ENCODE peak calls at places on chromosomes 2 and 18, in five cellular contexts. X is SK-N-SH, M is K562, Q is GM12878, V is HepG2. W is an unnamed sample.

GRCh38 chr2:144414324-144414845 is 105.5 kb downstream of the ZEB2 start:
- DNase-seq in Q (no peak), M (no peak), X (no peak), V (no peak), W (no peak)

GRCh38 chr2:143513081-143513480 is 383.9 kb downstream of the ARHGAP15 start:
- DNase-seq in M (peak), V (peak), Q (peak), X (peak), W (peak)

GRCh38 chr2:152740743-152741328 is 22.4 kb downstream of the ARL6IP6 start:
- DNase-seq in V (peak), Q (no peak), M (peak), X (peak), W (peak)

GRCh38 chr2:179561702-179562101 is 297.1 kb upstream of the SESTD1 start:
- DNase-seq in M (no peak), V (no peak), Q (no peak), X (no peak), W (no peak)

GRCh38 chr2:120053891-120054290 is 41.0 kb downstream of the EPB41L5 start:
- DNase-seq in Q (no peak), X (no peak), V (no peak), M (no peak), W (no peak)

GRCh38 chr2:8572712-8573233 is 109.1 kb upstream of the ID2 start:
- DNase-seq in M (no peak), X (no peak), V (no peak), Q (no peak), W (no peak)

GRCh38 chr2:15048000-15048399 is 415.5 kb downstream of the LRATD1 start:
- DNase-seq in V (no peak), Q (no peak), X (no peak), M (no peak), W (no peak)

GRCh38 chr2:105179469-105180372 is 61.8 kb upstream of the GPR45 start:
- DNase-seq in Q (no peak), V (peak), M (peak), X (peak), W (peak)

GRCh38 chr2:25234756-25235155 is 66.4 kb upstream of the POMC start:
- DNase-seq in Q (no peak), X (no peak), M (no peak), V (no peak), W (no peak)

GRCh38 chr2:239953418-239954061 is 71.6 kb downstream of the NDUFA10 start:
- DNase-seq in Q (no peak), M (no peak), X (no peak), V (no peak), W (no peak)

GRCh38 chr2:127650041-127650784 is 4.3 kb downstream of the GPR17 start:
- DNase-seq in M (no peak), Q (no peak), X (no peak), V (peak), W (no peak)

GRCh38 chr2:127650785-127651380 is 4.9 kb downstream of the GPR17 start:
- DNase-seq in M (no peak), X (no peak), Q (no peak), V (no peak), W (no peak)

GRCh38 chr2:127651987-127652550 is 6.1 kb downstream of the GPR17 start:
- DNase-seq in M (no peak), X (peak), Q (no peak), V (no peak), W (no peak)

GRCh38 chr2:127652786-127653357 is 6.9 kb downstream of the GPR17 start:
- DNase-seq in M (no peak), X (no peak), V (no peak), Q (no peak), W (no peak)

DNA sequence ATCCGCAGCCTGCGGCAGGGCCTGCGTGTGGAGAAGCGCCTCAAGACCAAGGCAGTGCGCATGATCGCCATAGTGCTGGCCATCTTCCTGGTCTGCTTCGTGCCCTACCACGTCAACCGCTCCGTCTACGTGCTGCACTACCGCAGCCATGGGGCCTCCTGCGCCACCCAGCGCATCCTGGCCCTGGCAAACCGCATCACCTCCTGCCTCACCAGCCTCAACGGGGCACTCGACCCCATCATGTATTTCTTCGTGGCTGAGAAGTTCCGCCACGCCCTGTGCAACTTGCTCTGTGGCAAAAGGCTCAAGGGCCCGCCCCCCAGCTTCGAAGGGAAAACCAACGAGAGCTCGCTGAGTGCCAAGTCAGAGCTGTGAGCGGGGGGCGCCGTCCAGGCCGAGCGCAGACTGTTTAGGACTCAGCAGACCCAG is 5.4 kb downstream of the GPR17 start:
- DNase-seq in Q (no peak), M (no peak), X (no peak), V (no peak), W (no peak)
- TF ChIP-seq FOXM1 in Q (no peak), M (no peak), X (no peak), V (no peak), W (no peak)

GRCh38 chr18:51021226-51021965 is 8.6 kb upstream of the SMAD4 start:
- DNase-seq in V (no peak), M (no peak), X (no peak), Q (no peak), W (no peak)
- TF ChIP-seq FOXM1 in V (no peak), M (no peak), X (no peak), Q (no peak), W (no peak)

GRCh38 chr2:61471905-61472805 is 1.3 kb upstream of the USP34 start:
- DNase-seq in M (peak), V (peak), Q (no peak), X (peak), W (no peak)
- TF ChIP-seq FOXM1 in M (no peak), V (no peak), Q (no peak), X (no peak), W (no peak)

GRCh38 chr2:150023044-150023443 is 435.5 kb upstream of the MMADHC start:
- DNase-seq in M (no peak), X (no peak), Q (no peak), V (no peak), W (no peak)

GRCh38 chr2:150019063-150019462 is 431.5 kb upstream of the MMADHC start:
- DNase-seq in X (no peak), M (no peak), V (no peak), Q (no peak), W (no peak)

GRCh38 chr2:150020221-150020620 is 432.6 kb upstream of the MMADHC start:
- DNase-seq in X (no peak), V (no peak), M (no peak), Q (no peak), W (no peak)

GRCh38 chr2:150023663-150024062 is 436.1 kb upstream of the MMADHC start:
- DNase-seq in M (no peak), Q (no peak), V (no peak), X (no peak), W (no peak)

DNA sequence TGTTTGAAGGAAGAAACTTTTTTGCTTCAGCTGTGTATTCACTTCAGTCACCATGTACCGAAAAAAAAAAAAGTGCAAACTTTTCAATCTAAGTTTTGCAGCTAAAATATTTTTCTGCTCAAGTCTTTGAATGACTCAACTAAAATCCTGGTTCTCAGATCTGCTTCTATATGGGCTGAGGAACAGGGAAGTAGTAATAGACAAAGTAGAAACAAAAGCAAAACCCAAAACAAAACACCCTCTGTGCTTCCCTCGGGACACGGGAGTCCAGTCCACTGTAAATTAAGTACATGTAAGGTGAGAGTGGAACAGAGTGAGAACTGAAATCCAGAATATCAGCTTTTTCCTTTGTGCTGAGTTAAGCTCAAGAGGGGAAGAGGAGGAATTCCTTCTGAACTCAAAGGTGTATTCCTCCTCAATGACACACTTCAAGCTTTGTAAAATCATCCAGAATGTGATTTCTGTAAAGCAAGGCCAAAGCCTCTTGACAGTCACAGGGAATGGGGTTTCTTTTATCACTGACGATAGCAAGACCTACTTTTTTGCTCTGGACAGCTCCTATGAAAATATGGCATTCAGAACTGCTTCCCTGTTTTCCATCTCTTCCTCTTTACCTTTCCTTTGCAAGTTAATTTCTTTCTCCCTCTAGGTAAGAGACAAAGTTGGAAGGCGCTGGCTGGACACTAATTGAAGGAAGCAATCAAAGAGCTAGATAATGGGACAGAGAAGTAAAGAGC is 433.5 kb upstream of the MMADHC start:
- DNase-seq in V (no peak), M (no peak), X (no peak), Q (no peak), W (no peak)
- TF ChIP-seq FOXM1 in V (no peak), M (no peak), X (no peak), Q (no peak), W (no peak)

DNA sequence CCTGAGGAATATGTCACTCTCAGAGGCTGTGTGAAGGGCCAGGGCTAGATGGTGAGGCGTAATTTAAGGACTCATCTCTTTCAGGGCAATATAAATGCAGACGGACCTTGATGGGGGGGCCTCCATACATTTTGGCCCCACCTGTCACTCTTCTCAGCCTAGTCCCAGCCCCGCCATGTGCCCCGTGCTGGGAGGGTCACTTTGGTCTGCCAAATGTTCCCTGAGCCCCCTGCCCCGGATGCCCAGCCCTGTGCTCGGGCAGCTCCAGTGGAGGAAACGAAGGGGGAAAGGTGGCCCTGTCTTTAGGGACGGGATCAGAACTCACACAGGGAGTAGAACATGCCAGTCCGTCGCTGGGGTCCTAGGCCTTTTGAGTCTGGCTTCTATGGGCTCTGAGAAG is 168.6 kb downstream of the KLHL29 start:
- DNase-seq in M (no peak), X (no peak), Q (no peak), V (no peak), W (no peak)
- TF ChIP-seq FOXM1 in M (no peak), X (no peak), Q (no peak), V (no peak), W (no peak)

GRCh38 chr2:236533343-236533742 is 36.3 kb upstream of the ACKR3 start:
- DNase-seq in M (no peak), X (no peak), V (no peak), Q (no peak), W (no peak)

GRCh38 chr2:236535024-236535423 is 34.6 kb upstream of the ACKR3 start:
- DNase-seq in M (no peak), X (no peak), Q (no peak), V (no peak), W (no peak)

GRCh38 chr2:236536727-236537398 is 32.8 kb upstream of the ACKR3 start:
- DNase-seq in X (no peak), Q (peak), M (no peak), V (no peak), W (no peak)

GRCh38 chr2:236541008-236541562 is 28.5 kb upstream of the ACKR3 start:
- DNase-seq in V (no peak), X (no peak), M (no peak), Q (no peak), W (no peak)

DNA sequence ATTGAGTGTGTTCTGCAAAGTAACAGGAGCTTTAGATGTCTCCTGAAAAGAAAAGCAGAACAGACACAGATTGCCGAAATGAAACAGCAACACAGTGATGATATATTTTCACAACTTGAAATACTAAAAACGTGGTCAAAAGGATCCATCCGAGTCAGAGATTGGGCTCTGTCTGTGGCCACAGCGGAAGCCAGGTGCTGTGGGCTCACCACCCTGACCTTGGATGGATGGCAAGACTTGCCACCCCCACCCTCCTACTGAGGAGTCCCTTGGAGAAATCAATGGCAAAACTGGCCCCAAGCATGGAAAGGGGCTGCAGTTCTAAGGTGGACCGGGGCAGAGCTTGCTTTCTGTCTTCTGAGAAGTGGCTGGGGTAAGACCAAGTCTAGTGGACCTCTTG is 31.4 kb upstream of the ACKR3 start:
- DNase-seq in X (no peak), Q (no peak), V (no peak), M (no peak), W (no peak)
- TF ChIP-seq FOXM1 in X (no peak), Q (no peak), V (no peak), M (no peak), W (no peak)